ENCODE peak calls at places on chromosomes 3 and 15, in four cellular contexts. W is esophagus muscularis mucosa, A is transverse colon, F is HepG2. H is an unnamed sample.

GRCh38 chr3:36075491-36075890 is 304.8 kb upstream of the STAC start:
- DNase-seq in F (no peak), W (no peak), A (no peak), H (no peak)

GRCh38 chr15:100593431-100593830 is 8.6 kb downstream of the LINS1 start:
- DNase-seq in A (no peak), F (no peak), W (no peak), H (no peak)

GRCh38 chr15:36737430-36737891 is 158.0 kb downstream of the CDIN1 start:
- DNase-seq in A (no peak), F (no peak), W (no peak), H (no peak)

GRCh38 chr3:78140866-78141658 is 1101.2 kb downstream of the ROBO2 start:
- DNase-seq in W (no peak), A (no peak), F (no peak), H (no peak)

GRCh38 chr15:43118829-43119228 is 13.0 kb upstream of the UBR1 start:
- DNase-seq in A (no peak), W (no peak), F (no peak), H (no peak)

GRCh38 chr3:42590989-42591756 is 513 bp downstream of the SS18L2 start:
- DNase-seq in F (no peak), A (no peak), W (no peak), H (no peak)

GRCh38 chr3:20480771-20481170 is 294.8 kb upstream of the SGO1 start:
- DNase-seq in W (no peak), F (no peak), A (no peak), H (no peak)

GRCh38 chr3:58043933-58044332 is 35.7 kb downstream of the FLNB start:
- DNase-seq in F (no peak), W (no peak), A (no peak), H (no peak)

GRCh38 chr3:9951962-9952805 is at the start of gene PRRT3:
- DNase-seq in A (peak; percentile 34), W (no peak), F (no peak), H (peak; percentile 45)

GRCh38 chr3:24457719-24458118 is 36.9 kb downstream of the THRB start:
- DNase-seq in F (no peak), W (no peak), A (no peak), H (no peak)

GRCh38 chr3:197490098-197490497 is 65.7 kb downstream of the BDH1 start:
- DNase-seq in F (peak; percentile 38), W (no peak), A (no peak), H (no peak)

GRCh38 chr3:182238141-182238540 is 526.4 kb downstream of the SOX2 start:
- DNase-seq in W (no peak), A (no peak), F (no peak), H (no peak)

GRCh38 chr15:75016431-75016830 is 7.0 kb upstream of the PPCDC start:
- DNase-seq in A (no peak), F (no peak), W (no peak), H (no peak)

GRCh38 chr3:128590948-128591347 is 59.7 kb downstream of the RPN1 start:
- DNase-seq in A (no peak), F (peak; percentile 58), W (no peak), H (no peak)

GRCh38 chr3:147038456-147038855 is 367.9 kb downstream of the ZIC4 start:
- DNase-seq in A (no peak), F (no peak), W (no peak), H (no peak)

GRCh38 chr15:59801649-59802048 is 112.5 kb upstream of the BNIP2 start:
- DNase-seq in A (no peak), F (no peak), W (no peak), H (no peak)

GRCh38 chr15:33729648-33730047 is 238.6 kb upstream of the CHRM5 start:
- DNase-seq in W (no peak), F (peak; percentile 7), A (no peak), H (no peak)
- TF ChIP-seq CTCF in W (no peak), F (peak; percentile 13), A (no peak), H (no peak)

GRCh38 chr15:82968066-82968465 is 15.5 kb upstream of the HOMER2 start:
- DNase-seq in F (no peak), A (no peak), W (no peak), H (no peak)

GRCh38 chr15:82971223-82971984 is 14.6 kb upstream of the RAMAC start:
- DNase-seq in F (no peak), W (no peak), A (no peak), H (no peak)

GRCh38 chr15:82970696-82971095 is 15.3 kb upstream of the RAMAC start:
- DNase-seq in F (no peak), A (no peak), W (no peak), H (no peak)

GRCh38 chr15:82969353-82969752 is 16.7 kb upstream of the RAMAC start:
- DNase-seq in A (no peak), F (no peak), W (no peak), H (no peak)

GRCh38 chr15:82970078-82970686 is 15.8 kb upstream of the RAMAC start:
- DNase-seq in W (no peak), A (no peak), F (no peak), H (no peak)
- TF ChIP-seq POLR2A in W (no peak), A (no peak), F (no peak), H (no peak)

GRCh38 chr15:68632101-68632500 is 53.3 kb downstream of the CORO2B start:
- DNase-seq in F (no peak), A (no peak), W (no peak), H (no peak)

GRCh38 chr15:68633181-68634121 is 54.7 kb downstream of the CORO2B start:
- DNase-seq in F (no peak), A (no peak), W (no peak), H (no peak)

GRCh38 chr15:68630836-68631235 is 52.0 kb downstream of the CORO2B start:
- DNase-seq in F (no peak), W (no peak), A (no peak), H (no peak)

GRCh38 chr15:68630205-68630555 is 51.4 kb downstream of the CORO2B start:
- DNase-seq in A (no peak), F (no peak), W (no peak), H (no peak)

GRCh38 chr15:68631621-68632051 is 52.8 kb downstream of the CORO2B start:
- DNase-seq in W (no peak), F (no peak), A (no peak), H (no peak)
- TF ChIP-seq POLR2AphosphoS5 in W (no peak), F (no peak), A (no peak), H (no peak)

DNA sequence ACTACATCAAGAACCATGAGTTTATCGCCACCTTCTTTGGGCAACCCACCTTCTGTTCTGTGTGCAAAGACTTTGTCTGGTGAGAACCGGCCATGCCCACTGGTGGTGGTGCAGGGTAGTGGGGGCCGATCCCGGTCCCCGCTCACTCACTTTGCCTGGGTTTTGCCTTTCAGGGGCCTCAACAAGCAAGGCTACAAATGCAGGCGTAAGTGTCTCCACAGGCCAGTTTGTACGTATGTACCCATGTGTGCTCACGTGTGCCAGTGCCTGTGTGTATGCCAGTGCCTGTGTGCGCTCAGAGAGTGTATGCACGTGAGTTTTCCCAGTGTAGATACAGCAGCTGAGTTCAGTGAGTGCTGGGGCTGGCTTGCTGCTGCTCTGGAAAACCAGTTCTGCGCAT is 20.5 kb downstream of the PRKCD start:
- DNase-seq in A (no peak), F (no peak), W (no peak), H (no peak)
- TF ChIP-seq CTCF in A (no peak), F (no peak), W (no peak), H (no peak)

GRCh38 chr15:61996056-61996635 is 64.1 kb downstream of the VPS13C start:
- DNase-seq in W (no peak), F (no peak), A (no peak), H (no peak)

GRCh38 chr15:61997786-61998185 is 62.5 kb downstream of the VPS13C start:
- DNase-seq in W (no peak), A (no peak), F (no peak), H (no peak)

GRCh38 chr15:61992518-61992917 is 67.7 kb downstream of the VPS13C start:
- DNase-seq in W (no peak), A (no peak), F (no peak), H (no peak)

GRCh38 chr15:61989698-61990097 is 70.5 kb downstream of the VPS13C start:
- DNase-seq in W (no peak), A (no peak), F (no peak), H (no peak)

DNA sequence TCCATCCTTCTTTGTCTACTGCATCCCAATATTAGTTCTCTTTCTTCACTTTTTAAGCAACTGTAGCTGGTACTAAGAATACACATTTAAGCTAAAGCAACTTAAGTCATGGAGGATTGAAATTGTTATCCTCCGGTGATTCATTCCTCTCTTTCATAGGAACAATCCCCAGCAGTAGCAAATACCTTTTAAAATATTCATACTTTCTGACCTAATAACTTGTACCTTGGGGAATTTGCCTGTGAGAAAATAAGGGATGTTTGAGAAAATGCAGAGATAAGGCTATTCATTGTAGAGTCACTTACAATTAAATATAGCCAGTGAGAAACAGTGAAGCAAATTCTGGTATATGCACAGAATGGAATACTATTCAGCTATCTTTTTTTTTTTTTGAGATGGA is 66.0 kb downstream of the VPS13C start:
- DNase-seq in F (no peak), A (no peak), W (no peak), H (no peak)
- TF ChIP-seq POLR2A in F (no peak), A (no peak), W (no peak), H (no peak)

GRCh38 chr3:126472277-126473006 is 3.2 kb downstream of the ZXDC start:
- DNase-seq in A (peak; percentile 40), F (peak; percentile 94), W (no peak), H (peak; percentile 71)
- TF ChIP-seq POLR2AphosphoS5 in A (peak; percentile 49), F (no peak), W (peak; percentile 89), H (peak; percentile 76)

GRCh38 chr3:94524102-94524922 is 461.5 kb downstream of the NSUN3 start:
- DNase-seq in A (no peak), W (no peak), F (peak; percentile 70), H (no peak)

GRCh38 chr3:94529821-94530220 is 467.0 kb downstream of the NSUN3 start:
- DNase-seq in F (no peak), A (no peak), W (no peak), H (no peak)

GRCh38 chr3:94522488-94522887 is 459.6 kb downstream of the NSUN3 start:
- DNase-seq in W (no peak), A (no peak), F (peak; percentile 19), H (no peak)

GRCh38 chr3:94520364-94520763 is 457.5 kb downstream of the NSUN3 start:
- DNase-seq in A (no peak), W (no peak), F (no peak), H (no peak)

DNA sequence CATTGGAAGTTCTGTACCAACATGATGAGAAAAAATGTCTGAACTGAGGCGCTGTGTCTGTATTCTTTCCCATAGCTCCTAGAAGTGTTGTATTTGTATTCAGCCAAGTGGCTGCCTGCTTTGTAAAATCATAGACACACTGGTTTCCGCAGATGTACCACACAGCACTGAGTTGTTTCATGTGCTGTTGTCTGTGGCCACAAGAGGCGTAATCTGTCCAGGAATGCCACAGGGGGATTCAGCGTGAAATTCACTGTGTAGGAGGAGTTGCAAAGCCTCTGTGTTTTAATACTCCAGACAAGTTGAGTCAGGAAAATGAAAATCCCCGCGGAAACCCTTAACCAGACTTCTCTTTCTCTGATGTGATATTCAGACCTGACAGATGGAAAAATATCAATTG is 462.2 kb downstream of the NSUN3 start:
- DNase-seq in F (peak; percentile 60), W (no peak), A (no peak), H (no peak)
- TF ChIP-seq CTCF in F (peak; percentile 82), W (no peak), A (no peak), H (no peak)

H was measured in stomach.